ENCODE peak calls at places on chromosome 7, in seven cellular contexts. T is foreskin melanocyte; K is stimulated activated CD8-positive, alpha-beta memory T cell treated with anti-CD3 and anti-CD28 coated beads, Interleukin-15, amount 100 ng/mL, for 1 hour; X is right atrium auricular region; Q is SK-N-SH; C is fibroblast of gingiva; V is M059J. M is an unnamed sample.

GRCh38 chr7:97126483-97127171 is 9.1 kb downstream of the SDHAF3 start:
- DNase-seq in T (no peak), K (no peak), X (no peak), Q (no peak), C (no peak), V (no peak), M (no peak)

GRCh38 chr7:5755704-5756131 is 25.7 kb downstream of the RNF216 start:
- DNase-seq in T (no peak), K (no peak), X (no peak), Q (no peak), C (peak; percentile 91), V (peak; percentile 44), M (peak; percentile 40)

GRCh38 chr7:80482938-80483337 is 28.9 kb downstream of the GNAT3 start:
- DNase-seq in T (no peak), K (no peak), X (no peak), Q (no peak), C (no peak), V (no peak), M (no peak)

GRCh38 chr7:121479466-121479865 is 83.4 kb upstream of the FAM3C start:
- DNase-seq in T (no peak), K (no peak), X (no peak), Q (no peak), C (peak; percentile 6), V (no peak), M (no peak)

GRCh38 chr7:29975564-29975963 is 14.0 kb downstream of the SCRN1 start:
- DNase-seq in T (no peak), K (no peak), X (no peak), Q (no peak), C (no peak), V (no peak), M (no peak)

GRCh38 chr7:39386718-39387117 is 179.5 kb upstream of the YAE1 start:
- DNase-seq in T (no peak), K (no peak), X (no peak), Q (no peak), C (no peak), V (no peak), M (no peak)

GRCh38 chr7:2503056-2503941 is 16.3 kb upstream of the LFNG start:
- DNase-seq in T (no peak), K (no peak), X (no peak), Q (no peak), C (no peak), V (no peak), M (peak; percentile 56)

GRCh38 chr7:24729365-24730017 is 27.8 kb downstream of the GSDME start:
- DNase-seq in T (no peak), K (no peak), X (peak; percentile 58), Q (no peak), C (no peak), V (no peak), M (no peak)

GRCh38 chr7:132161231-132161915 is 414.9 kb downstream of the PLXNA4 start:
- DNase-seq in T (no peak), K (no peak), X (no peak), Q (peak; percentile 74), C (no peak), V (peak; percentile 33), M (no peak)

GRCh38 chr7:17680943-17681351 is 259.3 kb downstream of the SNX13 start:
- DNase-seq in T (peak; percentile 38), K (no peak), X (no peak), Q (no peak), C (peak; percentile 56), V (peak; percentile 64), M (no peak)

GRCh38 chr7:28115261-28115660 is 65.3 kb downstream of the JAZF1 start:
- DNase-seq in T (no peak), K (no peak), X (no peak), Q (no peak), C (no peak), V (no peak), M (no peak)

GRCh38 chr7:151135866-151136514 is 31.5 kb downstream of the GBX1 start:
- DNase-seq in T (no peak), K (no peak), X (no peak), Q (no peak), C (no peak), V (no peak), M (no peak)

GRCh38 chr7:106284516-106285050 is at the start of gene NAMPT:
- DNase-seq in T (no peak), K (peak; percentile 17), X (peak; percentile 59), Q (peak; percentile 81), C (peak; percentile 18), V (peak; percentile 34), M (no peak)

GRCh38 chr7:44998153-44998871 is 1.7 kb upstream of the CCM2 start:
- DNase-seq in T (no peak), K (no peak), X (no peak), Q (peak; percentile 17), C (no peak), V (no peak), M (no peak)

GRCh38 chr7:107638594-107638993 is 22.0 kb upstream of the SLC26A4 start:
- DNase-seq in T (no peak), K (no peak), X (no peak), Q (no peak), C (no peak), V (no peak), M (no peak)

GRCh38 chr7:116169060-116169459 is 41.3 kb upstream of the TES start:
- DNase-seq in T (no peak), K (no peak), X (no peak), Q (no peak), C (peak; percentile 46), V (peak; percentile 63), M (no peak)

GRCh38 chr7:32155712-32156111 is 85.5 kb upstream of the PDE1C start:
- DNase-seq in T (no peak), K (no peak), X (no peak), Q (no peak), C (no peak), V (peak; percentile 66), M (no peak)

GRCh38 chr7:36032362-36032818 is 120.7 kb upstream of the EEPD1 start:
- DNase-seq in T (no peak), K (no peak), X (no peak), Q (no peak), C (peak; percentile 69), V (peak; percentile 66), M (peak; percentile 49)

GRCh38 chr7:105664816-105665525 is 83.7 kb upstream of the EFCAB10 start:
- DNase-seq in T (no peak), K (no peak), X (no peak), Q (peak; percentile 60), C (no peak), V (peak; percentile 87), M (no peak)

GRCh38 chr7:30740417-30741181 is 11.3 kb upstream of the INMT start:
- DNase-seq in T (peak; percentile 35), K (peak; percentile 60), X (peak; percentile 80), Q (peak; percentile 96), C (peak; percentile 47), V (peak; percentile 58), M (peak; percentile 94)

GRCh38 chr7:100799037-100799896 is 28.1 kb downstream of the EPHB4 start:
- DNase-seq in T (peak; percentile 32), K (no peak), X (peak; percentile 70), Q (peak; percentile 80), C (peak; percentile 56), V (peak; percentile 63), M (peak; percentile 33)

GRCh38 chr7:29331163-29331562 is 136.6 kb downstream of the CHN2 start:
- DNase-seq in T (no peak), K (no peak), X (no peak), Q (no peak), C (no peak), V (no peak), M (no peak)

GRCh38 chr7:6167004-6167551 is 105.3 kb downstream of the CYTH3 start:
- DNase-seq in T (no peak), K (no peak), X (no peak), Q (peak; percentile 85), C (no peak), V (no peak), M (no peak)

GRCh38 chr7:100818366-100818765 is 9.0 kb downstream of the EPHB4 start:
- DNase-seq in T (no peak), K (no peak), X (no peak), Q (peak; percentile 36), C (no peak), V (no peak), M (no peak)

GRCh38 chr7:36119005-36119711 is 33.9 kb upstream of the EEPD1 start:
- DNase-seq in T (no peak), K (no peak), X (no peak), Q (no peak), C (peak; percentile 97), V (peak; percentile 90), M (no peak)

GRCh38 chr7:43467406-43467805 is 115.5 kb upstream of the STK17A start:
- DNase-seq in T (no peak), K (no peak), X (no peak), Q (peak; percentile 42), C (peak; percentile 36), V (peak; percentile 47), M (no peak)

GRCh38 chr7:1681581-1681980 is 11.5 kb downstream of the ELFN1 start:
- DNase-seq in T (no peak), K (no peak), X (no peak), Q (no peak), C (no peak), V (no peak), M (no peak)

GRCh38 chr7:1348096-1348835 is 111.0 kb downstream of the MICALL2 start:
- DNase-seq in T (no peak), K (no peak), X (no peak), Q (peak; percentile 63), C (no peak), V (no peak), M (no peak)

GRCh38 chr7:141700848-141701371 is 1.1 kb downstream of the DENND11 start:
- DNase-seq in T (no peak), K (no peak), X (no peak), Q (peak; percentile 36), C (no peak), V (peak; percentile 10), M (no peak)

GRCh38 chr7:42746226-42746625 is 165.6 kb downstream of the C7orf25 start:
- DNase-seq in T (no peak), K (no peak), X (no peak), Q (no peak), C (no peak), V (peak; percentile 59), M (no peak)

GRCh38 chr7:101688183-101688831 is 59.2 kb upstream of the MYL10 start:
- DNase-seq in T (peak; percentile 29), K (peak; percentile 66), X (peak; percentile 73), Q (peak; percentile 98), C (peak; percentile 33), V (peak; percentile 72), M (peak; percentile 70)

M was measured in COLO829.